ENCODE peak calls at places on chromosomes 1 and 21, in four cellular contexts. D is NB4, Y is K562, Q is GM12865. U is an unnamed sample.

GRCh38 chr1:233080286-233080685 is 129.9 kb downstream of the NTPCR start:
- DNase-seq in D (no peak), Y (no peak), Q (no peak), U (no peak)

GRCh38 chr1:177185209-177185608 is 14.5 kb downstream of the BRINP2 start:
- DNase-seq in D (no peak), Y (peak), Q (no peak), U (no peak)

GRCh38 chr1:29362116-29362515 is 125.8 kb downstream of the PTPRU start:
- DNase-seq in D (no peak), Y (no peak), Q (no peak), U (peak)

GRCh38 chr1:9115656-9116205 is 13.2 kb downstream of the GPR157 start:
- DNase-seq in D (no peak), Y (no peak), Q (peak), U (no peak)

GRCh38 chr1:237282266-237282783 is 240.3 kb downstream of the RYR2 start:
- DNase-seq in D (no peak), Y (no peak), Q (no peak), U (no peak)

GRCh38 chr1:1200876-1201810 is 5.2 kb downstream of the TNFRSF18 start:
- DNase-seq in D (peak), Y (peak), Q (peak), U (no peak)

GRCh38 chr1:76770979-76771378 is 96.3 kb upstream of the ST6GALNAC5 start:
- DNase-seq in D (no peak), Y (no peak), Q (no peak), U (no peak)

GRCh38 chr1:44217809-44218410 is 4.6 kb downstream of the DMAP1 start:
- DNase-seq in D (peak), Y (peak), Q (peak), U (no peak)

GRCh38 chr21:41411449-41412089 is 14.5 kb upstream of the MX1 start:
- DNase-seq in D (peak), Y (no peak), Q (peak), U (peak)

GRCh38 chr1:108142773-108143394 is 57.3 kb downstream of the SLC25A24 start:
- DNase-seq in D (no peak), Y (peak), Q (no peak), U (no peak)

GRCh38 chr1:239233626-239234025 is 152.7 kb upstream of the CHRM3 start:
- DNase-seq in D (peak), Y (no peak), Q (no peak), U (no peak)

GRCh38 chr1:162302246-162302645 is 74.4 kb downstream of the SPATA46 start:
- DNase-seq in D (no peak), Y (no peak), Q (no peak), U (no peak)

GRCh38 chr1:154696001-154696400 is 88.0 kb upstream of the ADAR start:
- DNase-seq in D (no peak), Y (no peak), Q (no peak), U (no peak)

GRCh38 chr1:51484591-51484990 is 34.5 kb downstream of the EPS15 start:
- DNase-seq in D (no peak), Y (no peak), Q (no peak), U (no peak)

GRCh38 chr1:212213754-212214153 is 71.5 kb upstream of the PPP2R5A start:
- DNase-seq in D (no peak), Y (no peak), Q (no peak), U (no peak)

GRCh38 chr1:231383159-231383855 is 38.8 kb downstream of the EGLN1 start:
- DNase-seq in D (peak), Y (no peak), Q (no peak), U (no peak)

GRCh38 chr1:214281030-214281901 is at the start of gene SMYD2:
- DNase-seq in D (peak), Y (peak), Q (peak), U (no peak)

GRCh38 chr1:227766653-227767277 is 31.5 kb downstream of the SNAP47 start:
- DNase-seq in D (peak), Y (no peak), Q (no peak), U (no peak)

GRCh38 chr1:224116131-224116530 is 2.2 kb downstream of the FBXO28 start:
- DNase-seq in D (peak), Y (peak), Q (peak), U (no peak)

GRCh38 chr1:210294991-210295773 is 33.5 kb upstream of the HHAT start:
- DNase-seq in D (no peak), Y (no peak), Q (no peak), U (peak)

GRCh38 chr21:45102391-45102932 is 28.1 kb downstream of the ADARB1 start:
- DNase-seq in D (no peak), Y (no peak), Q (no peak), U (no peak)

GRCh38 chr1:89955311-89955710 is 39.6 kb upstream of the ZNF326 start:
- DNase-seq in D (no peak), Y (no peak), Q (no peak), U (no peak)

GRCh38 chr1:236147068-236147467 is 4.7 kb downstream of the GPR137B start:
- DNase-seq in D (no peak), Y (no peak), Q (no peak), U (no peak)

GRCh38 chr1:96234299-96234698 is 487.3 kb upstream of the PTBP2 start:
- DNase-seq in D (no peak), Y (no peak), Q (no peak), U (no peak)

GRCh38 chr1:31927661-31927980 is 10.5 kb downstream of the PTP4A2 start:
- DNase-seq in D (no peak), Y (no peak), Q (no peak), U (no peak)
- H3K4me3 ChIP-seq in D (no peak), Y (peak), Q (peak), U (no peak)

GRCh38 chr1:215667796-215668195 is 100.7 kb downstream of the KCTD3 start:
- DNase-seq in D (no peak), Y (no peak), Q (no peak), U (no peak)

GRCh38 chr1:215673943-215674342 is 106.8 kb downstream of the KCTD3 start:
- DNase-seq in D (no peak), Y (no peak), Q (no peak), U (no peak)

GRCh38 chr1:215677112-215677511 is 110.0 kb downstream of the KCTD3 start:
- DNase-seq in D (no peak), Y (no peak), Q (no peak), U (no peak)

GRCh38 chr1:215669806-215670485 is 102.8 kb downstream of the KCTD3 start:
- DNase-seq in D (no peak), Y (no peak), Q (no peak), U (no peak)

DNA sequence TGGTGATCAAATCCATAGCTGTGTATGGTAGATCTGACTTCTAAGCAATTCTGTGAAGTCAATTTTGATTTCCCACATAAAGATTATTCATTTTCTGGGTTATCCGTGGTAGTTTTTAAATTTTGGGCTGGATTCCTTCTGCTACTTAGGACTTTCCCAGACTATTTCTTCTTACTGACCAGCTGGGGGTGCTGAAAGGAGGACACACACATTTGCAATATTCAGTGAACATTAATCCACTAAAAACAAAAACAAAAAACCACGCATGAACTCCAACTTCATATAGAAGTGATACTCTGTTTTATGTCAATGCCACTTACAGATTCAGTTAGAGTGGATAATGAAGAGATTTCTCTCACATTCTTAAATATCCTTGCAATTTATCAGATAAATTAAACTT is 105.4 kb downstream of the KCTD3 start:
- DNase-seq in D (no peak), Y (no peak), Q (no peak), U (no peak)
- TF ChIP-seq CTCF in D (no peak), Y (no peak), Q (no peak), U (no peak)

GRCh38 chr1:200275816-200276453 is 133.9 kb downstream of the ZNF281 start:
- DNase-seq in D (no peak), Y (no peak), Q (no peak), U (no peak)
- H3K4me3 ChIP-seq in D (no peak), Y (no peak), Q (no peak), U (no peak)

GRCh38 chr1:41394918-41395598 is 33.8 kb downstream of the FOXO6 start:
- DNase-seq in D (peak), Y (peak), Q (no peak), U (no peak)
- TF ChIP-seq CTCF in D (no peak), Y (no peak), Q (no peak), U (no peak)

DNA sequence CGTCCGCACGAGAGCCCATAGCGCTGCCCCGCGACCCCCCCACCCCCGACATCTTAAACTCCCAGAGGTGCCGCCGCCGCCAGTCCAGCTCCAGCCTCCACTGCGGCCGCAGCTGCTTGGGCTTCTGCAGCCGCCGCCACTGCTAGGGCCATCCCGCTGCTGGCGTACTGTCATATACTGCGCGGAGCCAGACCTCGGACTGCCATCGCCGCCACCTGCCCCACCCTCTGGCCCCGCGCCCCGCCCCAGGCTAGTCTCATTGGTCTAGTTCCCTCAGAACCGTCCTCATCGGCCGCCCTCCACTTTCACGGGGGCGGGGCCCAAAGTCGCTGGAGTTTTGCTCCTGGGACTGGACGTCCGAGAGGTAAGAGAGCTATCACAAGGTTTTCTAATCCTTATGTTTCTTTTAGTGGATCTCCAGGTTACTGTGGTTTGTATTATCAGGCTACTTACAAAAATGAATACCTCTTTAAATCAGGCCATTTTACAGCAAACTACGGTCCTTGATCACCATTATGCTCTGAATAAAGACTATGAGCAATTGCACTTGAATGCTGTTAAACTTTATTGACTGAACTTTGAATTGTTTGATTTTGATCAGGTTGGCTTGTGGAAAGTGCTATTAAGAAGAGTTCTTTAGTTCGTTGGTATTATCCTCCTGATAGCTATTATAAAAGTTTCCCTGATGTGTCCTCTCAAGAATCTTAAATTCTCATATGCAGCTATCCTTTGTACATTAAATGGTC is 2.8 kb upstream of the CD1D start:
- DNase-seq in D (no peak), Y (peak), Q (no peak), U (peak)
- H3K4me3 ChIP-seq in D (no peak), Y (peak), Q (no peak), U (peak)

GRCh38 chr1:34926894-34927293 is 2.6 kb downstream of the DLGAP3 start:
- DNase-seq in D (no peak), Y (no peak), Q (no peak), U (peak)

GRCh38 chr1:34925730-34926129 is 3.7 kb downstream of the DLGAP3 start:
- DNase-seq in D (no peak), Y (no peak), Q (no peak), U (peak)

GRCh38 chr1:34923490-34923889 is 6.0 kb downstream of the DLGAP3 start:
- DNase-seq in D (no peak), Y (no peak), Q (no peak), U (peak)

GRCh38 chr1:34926156-34926555 is 3.3 kb downstream of the DLGAP3 start:
- DNase-seq in D (no peak), Y (no peak), Q (no peak), U (peak)

DNA sequence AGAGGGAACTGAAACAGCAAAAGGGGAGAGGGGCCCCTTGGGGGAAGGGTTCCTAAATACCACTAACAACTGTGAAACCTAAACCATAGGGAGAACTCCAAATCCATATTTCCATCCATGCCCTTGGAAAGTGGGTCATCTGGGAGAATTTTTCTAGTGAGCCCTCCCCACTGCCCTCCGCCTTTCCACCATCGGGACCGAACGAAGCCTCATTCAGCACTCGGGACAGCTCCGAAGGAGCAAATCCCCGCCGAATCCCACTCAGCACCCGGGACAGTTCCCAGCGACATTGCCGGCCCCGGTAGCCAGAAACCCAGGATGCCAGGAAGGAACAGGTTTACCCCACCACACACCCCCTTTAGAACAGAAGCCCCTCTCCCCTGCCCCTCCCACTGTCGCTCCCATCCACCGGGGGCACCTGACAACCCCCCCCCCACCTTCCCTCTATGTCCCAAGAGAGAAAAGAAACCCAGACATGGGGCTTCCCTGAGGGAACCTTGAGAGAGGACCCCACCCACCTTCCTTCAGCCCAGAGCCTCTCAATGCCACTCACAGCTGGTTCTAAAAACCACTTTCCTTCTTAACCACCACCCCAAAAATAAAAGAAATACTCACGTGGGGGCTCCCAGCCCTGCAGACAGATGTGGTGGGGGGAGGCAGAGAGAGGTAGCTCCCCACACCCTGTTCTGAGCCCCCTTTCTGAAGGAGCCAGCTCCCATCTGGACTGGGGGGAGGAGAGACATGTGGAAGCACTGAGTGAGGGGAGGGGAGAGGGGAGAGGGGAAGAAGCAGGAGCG is 4.5 kb downstream of the DLGAP3 start:
- DNase-seq in D (peak), Y (peak), Q (peak), U (peak)
- TF ChIP-seq CTCF in D (no peak), Y (no peak), Q (no peak), U (no peak)

DNA sequence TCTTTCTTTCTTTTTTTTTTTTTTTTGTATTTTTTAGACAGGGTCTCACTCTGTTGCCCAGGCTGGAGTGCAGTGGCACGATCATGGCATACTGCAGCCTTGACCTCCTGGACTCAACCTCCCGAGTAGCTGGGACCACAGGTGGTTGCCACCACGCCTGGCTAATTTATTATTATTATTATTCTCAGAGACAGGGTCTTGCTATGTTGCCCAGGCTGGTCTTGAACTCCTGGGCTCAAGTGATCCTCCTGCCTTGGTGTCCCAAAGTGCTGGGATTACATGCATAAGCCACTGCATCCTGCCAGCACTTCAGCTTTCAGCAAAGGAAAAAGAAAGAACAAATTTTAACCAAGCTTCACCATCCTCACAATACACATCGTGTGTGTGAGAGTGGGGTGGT is 97.9 kb upstream of the SERBP1 start:
- DNase-seq in D (no peak), Y (no peak), Q (no peak), U (no peak)
- H3K4me3 ChIP-seq in D (no peak), Y (no peak), Q (no peak), U (no peak)